ENCODE peak calls at places on chromosomes 4 and X, in eight cellular contexts. Q is upper lobe of right lung; Z is COR-L47; P is colonic mucosa; E is nucleus accumbens; N is stimulated activated CD4-positive, alpha-beta T cell treated with anti-CD3 and anti-CD28 coated beads, Interleukin-2, amount 100 ng/mL, for 48 hours; C is RWPE1; G is Kasumi-1. R is an unnamed sample.

GRCh38 chr4:174320501-174321199 is 36.9 kb downstream of the CEP44 start:
- DNase-seq in Q (no peak), Z (no peak), P (no peak), E (no peak), N (no peak), C (no peak), G (no peak), R (no peak)

GRCh38 chrX:26445288-26445687 is 229.3 kb downstream of the MAGEB5 start:
- DNase-seq in Q (no peak), Z (no peak), P (no peak), E (no peak), N (no peak), C (no peak), G (no peak), R (no peak)

GRCh38 chrX:110146521-110146920 is 143.6 kb downstream of the TMEM164 start:
- DNase-seq in Q (no peak), Z (no peak), P (peak), E (no peak), N (peak), C (peak), G (peak), R (peak)

GRCh38 chr4:174595141-174595929 is 73.0 kb upstream of the HPGD start:
- DNase-seq in Q (no peak), Z (no peak), P (no peak), E (no peak), N (no peak), C (no peak), G (no peak), R (no peak)

GRCh38 chr4:87251104-87251503 is 30.7 kb upstream of the KLHL8 start:
- DNase-seq in Q (no peak), Z (peak), P (no peak), E (peak), N (no peak), C (no peak), G (no peak), R (peak)

GRCh38 chr4:169971456-169972015 is 54.7 kb downstream of the MFAP3L start:
- DNase-seq in Q (no peak), Z (no peak), P (no peak), E (peak), N (no peak), C (no peak), G (no peak), R (no peak)

GRCh38 chrX:12452268-12452667 is 314.0 kb downstream of the FRMPD4 start:
- DNase-seq in Q (no peak), Z (no peak), P (no peak), E (no peak), N (no peak), C (no peak), G (no peak), R (no peak)

GRCh38 chr4:123052007-123052406 is 129.6 kb upstream of the NUDT6 start:
- DNase-seq in Q (no peak), Z (no peak), P (no peak), E (no peak), N (no peak), C (no peak), G (no peak), R (no peak)

GRCh38 chr4:114495471-114495928 is 103.1 kb upstream of the UGT8 start:
- DNase-seq in Q (no peak), Z (no peak), P (no peak), E (no peak), N (no peak), C (no peak), G (no peak), R (no peak)

GRCh38 chr4:39759569-39759968 is 61.6 kb downstream of the UBE2K start:
- DNase-seq in Q (no peak), Z (no peak), P (no peak), E (no peak), N (no peak), C (no peak), G (no peak), R (no peak)

GRCh38 chr4:151052785-151053184 is 37.7 kb upstream of the LRBA start:
- DNase-seq in Q (no peak), Z (no peak), P (no peak), E (no peak), N (no peak), C (no peak), G (no peak), R (no peak)

GRCh38 chr4:158811704-158812103 is 42.9 kb downstream of the FNIP2 start:
- DNase-seq in Q (no peak), Z (no peak), P (peak), E (no peak), N (no peak), C (no peak), G (peak), R (no peak)

GRCh38 chr4:121213940-121214339 is 49.8 kb upstream of the TNIP3 start:
- DNase-seq in Q (no peak), Z (no peak), P (no peak), E (no peak), N (no peak), C (peak), G (no peak), R (no peak)

GRCh38 chrX:38627683-38628082 is 66.3 kb downstream of the TSPAN7 start:
- DNase-seq in Q (no peak), Z (no peak), P (peak), E (no peak), N (peak), C (peak), G (peak), R (no peak)

GRCh38 chr4:123342498-123342897 is 54.1 kb upstream of the SPRY1 start:
- DNase-seq in Q (no peak), Z (no peak), P (no peak), E (no peak), N (no peak), C (no peak), G (no peak), R (no peak)

GRCh38 chrX:80747832-80748231 is 61.8 kb downstream of the BRWD3 start:
- DNase-seq in Q (no peak), Z (no peak), P (no peak), E (no peak), N (no peak), C (no peak), G (no peak), R (no peak)

GRCh38 chr4:73726000-73726399 is 14.4 kb upstream of the CXCL8 start:
- DNase-seq in Q (no peak), Z (no peak), P (no peak), E (no peak), N (no peak), C (peak), G (peak), R (no peak)

GRCh38 chr4:24470681-24471622 is 113.4 kb downstream of the DHX15 start:
- DNase-seq in Q (peak), Z (peak), P (peak), E (peak), N (peak), C (peak), G (peak), R (peak)

GRCh38 chr4:1058198-1058996 is 47.0 kb downstream of the FGFRL1 start:
- DNase-seq in Q (peak), Z (no peak), P (peak), E (peak), N (no peak), C (no peak), G (no peak), R (no peak)

GRCh38 chrX:627510-627964 is 3.1 kb upstream of the SHOX start:
- DNase-seq in Q (no peak), Z (no peak), P (no peak), E (no peak), N (no peak), C (no peak), G (no peak), R (no peak)

GRCh38 chrX:45187731-45188130 is 12.9 kb downstream of the DIPK2B start:
- DNase-seq in Q (no peak), Z (no peak), P (no peak), E (no peak), N (no peak), C (no peak), G (no peak), R (no peak)

GRCh38 chr4:82524570-82525152 is 37.1 kb downstream of the TMEM150C start:
- DNase-seq in Q (no peak), Z (no peak), P (no peak), E (no peak), N (no peak), C (no peak), G (no peak), R (no peak)

GRCh38 chrX:122625821-122626220 is 558.3 kb upstream of the GRIA3 start:
- DNase-seq in Q (no peak), Z (no peak), P (no peak), E (no peak), N (no peak), C (no peak), G (no peak), R (no peak)

GRCh38 chr4:26753642-26754041 is 107.0 kb upstream of the STIM2 start:
- DNase-seq in Q (no peak), Z (no peak), P (no peak), E (no peak), N (no peak), C (no peak), G (no peak), R (peak)

GRCh38 chr4:149344436-149344835 is 471.2 kb downstream of the IQCM start:
- DNase-seq in Q (no peak), Z (no peak), P (no peak), E (no peak), N (no peak), C (peak), G (no peak), R (no peak)

GRCh38 chr4:87053802-87054767 is 119.3 kb downstream of the AFF1 start:
- DNase-seq in Q (no peak), Z (no peak), P (no peak), E (no peak), N (no peak), C (no peak), G (no peak), R (no peak)

GRCh38 chrX:11465648-11466411 is 172.6 kb downstream of the AMELX start:
- DNase-seq in Q (no peak), Z (no peak), P (no peak), E (no peak), N (no peak), C (peak), G (no peak), R (no peak)

GRCh38 chr4:7210818-7211217 is 18.5 kb downstream of the SORCS2 start:
- DNase-seq in Q (no peak), Z (no peak), P (no peak), E (no peak), N (no peak), C (peak), G (no peak), R (no peak)

GRCh38 chr4:14345356-14345775 is 656.9 kb upstream of the CPEB2 start:
- DNase-seq in Q (no peak), Z (no peak), P (no peak), E (no peak), N (no peak), C (peak), G (peak), R (no peak)

GRCh38 chr4:55947912-55948725 is 626 bp upstream of the CEP135 start:
- DNase-seq in Q (no peak), Z (no peak), P (peak), E (no peak), N (peak), C (peak), G (peak), R (no peak)

GRCh38 chrX:124725467-124725866 is 379.1 kb downstream of the SH2D1A start:
- DNase-seq in Q (no peak), Z (no peak), P (no peak), E (no peak), N (no peak), C (no peak), G (no peak), R (no peak)